ENCODE peak calls at places on chromosomes 1 and 21, in four cellular contexts. D is kidney epithelial cell, O is DND-41, H is ovary. C is an unnamed sample.

GRCh38 chr1:223363057-223363855 is 720 bp downstream of the SUSD4 start:
- DNase-seq in H (peak; percentile 72), O (peak; percentile 65), D (no peak), C (no peak)

GRCh38 chr1:17059391-17060128 is 5.7 kb upstream of the SDHB start:
- DNase-seq in O (peak; percentile 25), H (peak; percentile 64), D (no peak), C (no peak)

GRCh38 chr1:147625274-147625986 is 44.9 kb downstream of the ACP6 start:
- DNase-seq in D (no peak), H (no peak), O (no peak), C (no peak)

GRCh38 chr1:60746278-60746761 is 336.0 kb upstream of the NFIA start:
- DNase-seq in D (no peak), O (no peak), H (no peak), C (no peak)

GRCh38 chr1:66478116-66478515 is 55.8 kb upstream of the SGIP1 start:
- DNase-seq in O (no peak), H (no peak), D (peak; percentile 48), C (peak; percentile 9)

GRCh38 chr1:27891196-27891889 is 19.0 kb downstream of the THEMIS2 start:
- DNase-seq in D (no peak), H (no peak), O (no peak), C (no peak)

GRCh38 chr1:172549621-172550280 is 16.8 kb downstream of the SUCO start:
- DNase-seq in D (no peak), H (no peak), O (no peak), C (no peak)

GRCh38 chr1:163298340-163298739 is 23.4 kb upstream of the NUF2 start:
- DNase-seq in H (no peak), O (no peak), D (no peak), C (no peak)

GRCh38 chr1:119679223-119679622 is 31.2 kb upstream of the ZNF697 start:
- DNase-seq in D (no peak), H (no peak), O (no peak), C (no peak)

GRCh38 chr1:184658033-184658432 is 96.6 kb downstream of the EDEM3 start:
- DNase-seq in H (no peak), O (no peak), D (no peak), C (no peak)

GRCh38 chr1:17567582-17567981 is 28.1 kb downstream of the ARHGEF10L start:
- DNase-seq in D (no peak), O (no peak), H (peak; percentile 66), C (no peak)

GRCh38 chr1:46180082-46180616 is 3.9 kb upstream of the P3R3URF start:
- DNase-seq in O (no peak), D (no peak), H (no peak), C (no peak)

GRCh38 chr1:207750901-207751300 is 953 bp upstream of the CD46 start:
- DNase-seq in O (no peak), H (no peak), D (no peak), C (no peak)

GRCh38 chr1:81834921-81835698 is 34.4 kb downstream of the ADGRL2 start:
- DNase-seq in O (no peak), D (no peak), H (no peak), C (no peak)

GRCh38 chr1:96145486-96145885 is 576.1 kb upstream of the PTBP2 start:
- DNase-seq in H (no peak), O (no peak), D (no peak), C (no peak)

GRCh38 chr1:101242331-101243050 is 5.7 kb downstream of the S1PR1 start:
- DNase-seq in O (no peak), H (no peak), D (no peak), C (no peak)

GRCh38 chr21:37915941-37916794 is at the start of gene KCNJ6:
- DNase-seq in H (no peak), D (no peak), O (no peak), C (no peak)

GRCh38 chr1:197911172-197911856 is 5.9 kb upstream of the LHX9 start:
- DNase-seq in H (peak; percentile 19), D (no peak), O (no peak), C (no peak)

GRCh38 chr1:40171036-40171435 is 9.8 kb downstream of the RLF start:
- DNase-seq in O (no peak), D (no peak), H (no peak), C (no peak)
- TF ChIP-seq CTCF in O (no peak), D (no peak), H (no peak), C (no peak)

DNA sequence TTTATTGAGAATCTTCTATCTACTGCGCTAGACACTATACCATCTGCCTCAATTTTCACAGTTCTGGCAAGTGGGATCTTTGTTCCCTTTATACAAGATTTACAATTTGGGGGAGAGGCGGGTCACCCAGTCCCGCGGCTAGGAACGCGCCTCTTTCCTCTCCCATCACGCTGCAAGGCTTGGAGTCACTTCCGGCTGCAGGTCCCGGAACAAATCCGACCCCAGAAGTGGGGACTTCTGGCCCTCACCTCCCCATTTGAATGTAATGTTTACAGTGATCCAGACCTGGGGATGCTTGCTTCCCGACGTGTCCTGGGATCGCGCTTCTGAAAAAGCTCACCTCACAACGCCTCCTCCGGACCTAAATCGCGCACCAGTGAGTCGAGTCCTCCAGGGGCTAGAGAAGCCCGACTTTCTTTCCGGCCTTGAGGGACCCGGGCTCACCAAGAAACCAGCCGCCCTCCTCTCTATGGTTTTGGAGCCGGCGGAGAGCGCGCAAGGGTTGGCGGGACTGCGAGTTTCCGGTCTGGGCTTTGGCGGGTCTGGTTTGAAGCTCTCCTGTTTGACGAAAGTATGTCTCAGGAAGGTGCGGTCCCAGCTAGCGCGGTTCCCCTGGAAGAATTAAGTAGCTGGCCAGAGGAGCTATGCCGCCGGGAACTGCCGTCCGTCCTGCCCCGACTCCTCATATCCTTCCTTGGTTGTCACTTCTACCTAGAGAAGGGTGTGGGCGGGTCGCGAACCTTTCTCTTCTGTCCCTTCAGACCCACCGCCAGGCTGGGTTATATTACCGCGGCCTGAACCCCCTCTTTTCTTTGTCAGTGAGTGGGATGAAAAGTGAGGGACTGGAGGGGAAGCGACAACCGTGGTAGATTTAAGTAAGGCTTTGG is at the start of gene METTL18:
- DNase-seq in O (peak; percentile 97), D (peak; percentile 77), H (peak; percentile 85), C (peak; percentile 80)
- TF ChIP-seq CTCF in O (no peak), D (no peak), H (no peak), C (no peak)

DNA sequence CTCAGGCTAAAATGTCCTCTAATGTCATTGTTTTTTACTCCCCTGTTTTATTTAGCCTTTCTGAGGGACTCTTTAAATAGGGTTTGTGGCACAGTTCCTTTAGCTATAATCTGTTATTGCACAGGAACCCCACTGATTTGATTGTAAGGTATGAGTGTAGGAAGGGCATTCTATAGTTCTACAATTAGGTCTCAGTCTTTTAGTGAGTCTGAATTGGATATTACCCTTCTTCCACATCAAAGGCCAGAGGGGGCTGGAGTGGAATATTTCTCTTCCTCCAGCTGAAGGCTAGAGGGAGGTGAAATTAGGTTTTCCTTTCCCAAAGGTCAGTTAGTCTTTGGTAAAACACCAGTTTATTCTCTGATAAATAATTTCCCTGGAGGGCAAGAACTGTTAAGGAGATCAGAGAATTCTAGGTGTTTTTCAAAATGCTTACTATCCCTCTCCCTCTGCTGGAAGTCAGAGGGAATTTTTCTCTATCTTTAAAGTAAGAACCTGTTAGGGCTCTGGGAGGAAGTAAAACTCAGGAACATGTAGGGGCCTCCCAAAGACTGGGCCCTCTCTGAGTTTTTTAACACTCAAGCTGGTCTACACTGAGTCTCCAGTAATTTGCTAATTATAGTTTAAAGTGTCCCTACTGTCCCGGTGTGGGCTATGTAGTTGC is 176.3 kb upstream of the ZNHIT6 start:
- DNase-seq in D (no peak), O (no peak), H (no peak), C (no peak)
- TF ChIP-seq CTCF in D (peak; percentile 53), O (peak; percentile 43), H (no peak), C (peak; percentile 67)

GRCh38 chr21:25573409-25574206 is 33.7 kb downstream of the MRPL39 start:
- DNase-seq in D (peak; percentile 96), O (peak; percentile 76), H (no peak), C (peak; percentile 83)
- TF ChIP-seq CTCF in D (no peak), O (no peak), H (no peak), C (no peak)

DNA sequence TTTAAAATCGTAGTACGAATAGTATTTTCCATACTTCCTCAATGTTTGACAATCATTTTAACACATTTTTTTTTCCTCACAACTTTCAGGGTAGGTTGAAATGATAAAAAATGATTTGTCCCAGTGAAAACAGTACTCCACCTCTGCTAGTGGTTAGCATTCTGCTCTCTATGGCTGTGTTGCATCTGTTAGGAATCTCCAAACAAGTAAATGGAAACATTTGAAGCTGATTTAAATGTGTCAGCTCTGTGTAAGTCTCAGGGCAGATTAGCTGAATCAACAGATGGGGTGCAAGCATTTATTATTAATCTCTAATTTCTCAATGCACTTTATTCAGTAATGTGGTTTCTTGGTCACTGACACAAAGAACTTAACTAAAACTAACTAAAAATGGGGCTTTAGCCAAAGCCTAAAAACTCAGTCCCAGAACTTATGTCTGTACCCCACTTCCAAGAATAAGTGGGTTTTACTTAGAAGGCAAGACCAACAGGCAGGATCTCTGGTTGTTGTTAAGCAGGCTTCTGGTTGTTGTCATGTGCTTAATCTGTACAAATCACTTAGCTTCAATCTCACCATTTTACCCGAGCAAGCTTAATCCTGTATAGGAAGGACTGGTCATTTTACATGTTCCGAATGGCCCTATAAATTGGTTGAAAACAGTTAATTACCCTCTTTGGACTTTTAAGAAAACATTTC is 67.8 kb downstream of the PRRX1 start:
- DNase-seq in O (no peak), D (no peak), H (no peak), C (no peak)
- TF ChIP-seq CTCF in O (no peak), D (no peak), H (no peak), C (no peak)

DNA sequence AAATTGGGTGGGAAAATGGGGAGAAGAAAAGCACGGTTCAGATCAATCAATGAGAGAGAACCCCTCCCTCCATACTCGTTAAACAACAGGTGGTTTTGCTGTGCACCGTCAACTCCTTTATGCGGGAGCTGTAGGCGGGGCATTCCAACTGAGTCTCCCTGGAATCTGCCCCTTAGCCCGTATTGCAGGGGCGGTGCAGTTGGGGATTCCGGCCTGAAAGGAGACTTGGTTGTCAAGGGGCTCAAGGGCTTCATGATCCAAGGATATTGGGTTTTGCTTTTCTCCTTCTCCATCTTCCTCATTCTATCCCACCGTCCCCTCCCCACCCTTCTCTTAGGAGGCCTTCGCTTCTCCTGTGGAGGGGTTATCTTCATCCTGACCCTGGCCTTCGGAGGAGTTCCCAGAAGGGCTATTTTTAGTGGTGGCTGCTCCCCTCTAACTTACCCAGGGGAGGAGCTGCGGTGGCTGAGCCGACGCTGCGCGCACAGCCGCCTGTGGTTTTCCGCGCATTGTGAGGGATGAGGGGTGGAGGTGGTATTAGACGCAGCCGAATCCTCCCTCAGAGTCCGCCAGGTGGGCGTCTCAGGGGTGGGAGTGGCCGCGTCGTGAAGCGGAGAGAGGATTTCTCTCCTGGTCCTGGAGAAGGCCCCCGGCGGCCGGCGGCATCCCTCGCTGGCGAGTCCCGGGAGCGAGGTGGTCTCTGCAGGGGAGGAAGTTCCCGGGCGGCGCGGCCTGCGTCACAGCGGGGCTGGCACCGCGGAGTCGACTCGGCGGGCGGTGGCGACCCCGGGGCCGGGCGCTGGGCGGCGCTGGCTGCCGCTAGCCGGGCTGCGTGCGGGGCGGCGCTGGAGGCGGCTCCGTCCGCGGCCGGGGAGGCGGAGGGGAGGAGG is 462 bp upstream of the LRRC8C start:
- DNase-seq in H (peak; percentile 87), D (no peak), O (peak; percentile 84), C (no peak)
- TF ChIP-seq CTCF in H (peak; percentile 67), D (no peak), O (peak; percentile 76), C (peak; percentile 14)

DNA sequence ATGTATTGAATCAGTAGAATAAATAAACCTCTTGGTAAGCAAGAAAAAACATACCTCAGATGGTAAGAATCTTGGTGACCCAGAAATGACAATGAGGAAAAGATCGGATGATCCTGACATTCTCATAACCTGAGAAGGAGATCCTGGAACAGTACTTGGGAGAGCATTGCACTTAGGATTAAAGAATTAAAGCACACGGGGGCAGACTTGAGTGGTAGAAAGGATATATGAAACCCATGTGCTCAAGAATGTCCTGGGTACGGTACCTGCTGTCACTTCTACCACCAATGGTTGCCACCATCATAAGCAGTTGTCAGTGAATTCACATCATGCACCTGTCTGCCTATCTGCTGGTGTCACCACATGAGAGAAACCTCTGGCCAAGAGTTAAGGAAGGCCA is 108.9 kb upstream of the GJB5 start:
- DNase-seq in O (no peak), H (no peak), D (no peak), C (no peak)
- TF ChIP-seq CTCF in O (no peak), H (no peak), D (no peak), C (no peak)

C was measured in epithelial cell of proximal tubule.